ENCODE peak calls at places on chromosomes 11 and 22, in nine cellular contexts. W is cardiac fibroblast; Q is caudate nucleus; P is GM23338; F is ureter; I is CD4-positive, CD25-positive, alpha-beta regulatory T cell; B is HFFc6; S is Peyer's patch; C is GM19239. T is an unnamed sample.

GRCh38 chr22:19774628-19775027 is 14.1 kb downstream of the TBX1 start:
- DNase-seq in W (no peak), C (no peak), P (no peak), S (no peak), F (no peak), B (no peak), I (no peak), Q (no peak), T (no peak)

GRCh38 chr11:122115520-122116343 is at the start of gene BLID:
- DNase-seq in C (no peak), F (no peak), P (peak; percentile 88), I (no peak), Q (no peak), W (peak; percentile 63), B (no peak), S (no peak), T (no peak)

GRCh38 chr22:48263791-48264351 is 1501.4 kb downstream of the TBC1D22A start:
- DNase-seq in B (no peak), F (no peak), I (no peak), W (no peak), Q (no peak), C (no peak), S (no peak), P (no peak), T (no peak)

GRCh38 chr11:64864473-64865285 is 13.7 kb downstream of the EHD1 start:
- DNase-seq in B (peak; percentile 88), W (peak; percentile 94), I (no peak), S (peak; percentile 78), F (peak; percentile 80), P (no peak), Q (no peak), C (no peak), T (no peak)

GRCh38 chr11:82832983-82833382 is 67.2 kb downstream of the PRCP start:
- DNase-seq in P (no peak), I (no peak), S (no peak), F (no peak), Q (no peak), W (no peak), C (no peak), B (no peak), T (no peak)

GRCh38 chr11:118434553-118435232 is 1.6 kb upstream of the KMT2A start:
- DNase-seq in B (no peak), Q (peak; percentile 18), P (peak; percentile 73), C (no peak), F (peak; percentile 52), I (peak; percentile 46), W (no peak), S (peak; percentile 59), T (no peak)

GRCh38 chr22:23147632-23148387 is 2.5 kb downstream of the RAB36 start:
- DNase-seq in S (no peak), C (no peak), P (no peak), I (no peak), W (peak; percentile 67), Q (no peak), F (no peak), B (no peak), T (no peak)

GRCh38 chr11:57453543-57454177 is 6.7 kb upstream of the RTN4RL2 start:
- DNase-seq in B (no peak), W (no peak), F (no peak), C (no peak), Q (no peak), I (no peak), S (no peak), P (no peak), T (no peak)

GRCh38 chr22:26172389-26172990 is 3.2 kb downstream of the SEZ6L start:
- DNase-seq in W (peak; percentile 27), C (peak; percentile 56), Q (no peak), P (peak; percentile 87), S (peak; percentile 52), F (no peak), I (no peak), B (no peak), T (peak; percentile 65)

GRCh38 chr11:65599216-65599954 is 3.8 kb upstream of the KCNK7 start:
- DNase-seq in F (no peak), Q (no peak), W (no peak), B (no peak), S (no peak), P (no peak), I (no peak), C (no peak), T (no peak)

GRCh38 chr22:50728523-50728931 is 9.5 kb upstream of the ACR start:
- DNase-seq in I (no peak), P (no peak), S (no peak), W (no peak), C (no peak), B (no peak), F (no peak), Q (no peak), T (no peak)

GRCh38 chr22:24117942-24118341 is 63.3 kb upstream of the SUSD2 start:
- DNase-seq in S (no peak), C (no peak), I (no peak), W (no peak), Q (no peak), P (peak; percentile 78), B (no peak), F (no peak), T (no peak)

GRCh38 chr11:65127473-65128181 is 5.5 kb downstream of the MRPL49 start:
- DNase-seq in S (peak; percentile 37), B (no peak), P (no peak), C (no peak), F (no peak), W (no peak), I (no peak), Q (no peak), T (no peak)

GRCh38 chr11:88363004-88363403 is 25.5 kb upstream of the CTSC start:
- DNase-seq in I (no peak), P (no peak), S (no peak), C (no peak), F (no peak), Q (no peak), B (no peak), W (no peak), T (no peak)

T was measured in osteocyte.